ENCODE peak calls at places on chromosome 17, in four cellular contexts. L, K, I and C are unnamed samples.

GRCh38 chr17:78390241-78391050 is 12.0 kb downstream of the PGS1 start:
- DNase-seq in L (peak; percentile 96), K (no peak), I (no peak), C (no peak)

GRCh38 chr17:65553646-65554567 is 7.5 kb downstream of the AXIN2 start:
- DNase-seq in L (no peak), K (no peak), I (no peak), C (no peak)

GRCh38 chr17:32126325-32126724 is 16.0 kb upstream of the RHOT1 start:
- DNase-seq in L (no peak), K (no peak), I (no peak), C (no peak)

GRCh38 chr17:78474631-78475146 is 96.2 kb downstream of the PGS1 start:
- DNase-seq in L (no peak), K (no peak), I (no peak), C (no peak)

GRCh38 chr17:64007838-64008282 is 9.7 kb downstream of the PRR29 start:
- DNase-seq in L (no peak), K (no peak), I (no peak), C (no peak)

GRCh38 chr17:858941-859452 is 76.8 kb downstream of the MRM3 start:
- DNase-seq in L (no peak), K (no peak), I (no peak), C (no peak)

GRCh38 chr17:39239640-39240314 is 14.0 kb upstream of the STAC2 start:
- DNase-seq in L (no peak), K (peak; percentile 48), I (peak; percentile 89), C (peak; percentile 65)

GRCh38 chr17:79624658-79625478 is 14.0 kb upstream of the RBFOX3 start:
- DNase-seq in L (no peak), K (no peak), I (peak; percentile 51), C (no peak)

GRCh38 chr17:7634384-7634783 is 4.4 kb downstream of the SHBG start:
- DNase-seq in L (no peak), K (peak; percentile 25), I (no peak), C (peak; percentile 34)

GRCh38 chr17:78414178-78415162 is 36.0 kb downstream of the PGS1 start:
- DNase-seq in L (no peak), K (no peak), I (peak; percentile 78), C (no peak)

GRCh38 chr17:77634710-77635109 is 323.8 kb upstream of the TNRC6C start:
- DNase-seq in L (no peak), K (no peak), I (no peak), C (no peak)

GRCh38 chr17:3919123-3919624 is 2.9 kb upstream of the P2RX1 start:
- DNase-seq in L (no peak), K (no peak), I (no peak), C (no peak)

GRCh38 chr17:29176500-29177351 is 3.5 kb downstream of the MYO18A start:
- DNase-seq in L (no peak), K (peak; percentile 72), I (peak; percentile 87), C (peak; percentile 58)

GRCh38 chr17:79574108-79574507 is 36.7 kb downstream of the RBFOX3 start:
- DNase-seq in L (no peak), K (no peak), I (no peak), C (no peak)

GRCh38 chr17:16283705-16284104 is 66.7 kb downstream of the PIGL start:
- DNase-seq in L (no peak), K (no peak), I (no peak), C (no peak)

GRCh38 chr17:40225151-40225550 is 6.0 kb downstream of the WIPF2 start:
- DNase-seq in L (no peak), K (no peak), I (no peak), C (no peak)

GRCh38 chr17:17027442-17028058 is 14.7 kb upstream of the MPRIP start:
- DNase-seq in L (no peak), K (no peak), I (no peak), C (no peak)

GRCh38 chr17:50346313-50347086 is 574 bp downstream of the XYLT2 start:
- DNase-seq in L (no peak), K (peak; percentile 35), I (peak; percentile 83), C (peak; percentile 35)

GRCh38 chr17:1171953-1172352 is 7.8 kb downstream of the ABR start:
- DNase-seq in L (no peak), K (no peak), I (no peak), C (no peak)

GRCh38 chr17:64212122-64212521 is 50.9 kb downstream of the TEX2 start:
- DNase-seq in L (peak; percentile 66), K (no peak), I (no peak), C (no peak)

GRCh38 chr17:44360826-44361225 is 2.8 kb downstream of the FAM171A2 start:
- DNase-seq in L (no peak), K (no peak), I (no peak), C (no peak)

GRCh38 chr17:61139219-61139618 is 260.4 kb upstream of the TBX2 start:
- DNase-seq in L (peak; percentile 35), K (no peak), I (peak; percentile 75), C (peak; percentile 35)

GRCh38 chr17:75908201-75908600 is 3.5 kb upstream of the MRPL38 start:
- DNase-seq in L (no peak), K (no peak), I (no peak), C (peak; percentile 50)

GRCh38 chr17:67343237-67343636 is 23.1 kb downstream of the PSMD12 start:
- DNase-seq in L (no peak), K (no peak), I (no peak), C (no peak)